ENCODE peak calls at places on chromosomes 2 and 18, in nine cellular contexts. L is fibroblast of villous mesenchyme, T is fibroblast of the conjunctiva, E is astrocyte of the spinal cord, D is choroid plexus epithelial cell, K is NCI-H1436 treated with DMSO at 0.1 percent for 48 hours, Y is substantia nigra, F is NCI-H510A, U is NT2/D1. X is an unnamed sample.

GRCh38 chr2:59961733-59962132 is 591.7 kb downstream of the BCL11A start:
- DNase-seq in E (no peak), U (no peak), F (no peak), Y (no peak), T (no peak), L (no peak), D (no peak), K (no peak), X (no peak)

GRCh38 chr18:26723986-26724385 is 141.5 kb downstream of the AQP4 start:
- DNase-seq in K (no peak), Y (no peak), T (no peak), E (no peak), D (no peak), U (no peak), L (no peak), F (no peak), X (no peak)

GRCh38 chr18:34659579-34660517 is 50.2 kb upstream of the DTNA start:
- DNase-seq in U (peak; percentile 74), K (peak; percentile 68), L (peak; percentile 98), T (peak; percentile 94), D (peak; percentile 99), F (peak; percentile 73), Y (peak; percentile 72), E (peak; percentile 97), X (peak; percentile 68)

GRCh38 chr2:106104332-106105062 is 89.6 kb downstream of the UXS1 start:
- DNase-seq in Y (no peak), K (no peak), T (peak; percentile 49), L (peak; percentile 65), D (peak; percentile 77), U (peak; percentile 57), F (no peak), E (peak; percentile 66), X (no peak)

GRCh38 chr2:222969491-222969890 is 82.5 kb upstream of the KCNE4 start:
- DNase-seq in Y (no peak), K (no peak), L (peak; percentile 75), E (peak; percentile 46), T (peak; percentile 62), F (no peak), U (no peak), D (peak; percentile 91), X (no peak)

GRCh38 chr2:200472853-200473464 is 36.9 kb downstream of the KCTD18 start:
- DNase-seq in U (no peak), F (no peak), T (no peak), K (no peak), E (no peak), L (no peak), D (no peak), Y (no peak), X (no peak)

GRCh38 chr2:162106146-162106551 is 32.1 kb upstream of the DPP4 start:
- DNase-seq in L (peak; percentile 78), T (no peak), K (no peak), F (no peak), Y (no peak), D (no peak), U (no peak), E (no peak), X (no peak)

GRCh38 chr2:2842466-2842865 is 511.4 kb upstream of the MYT1L start:
- DNase-seq in U (no peak), F (no peak), K (no peak), L (no peak), T (no peak), Y (no peak), D (no peak), E (no peak), X (no peak)

GRCh38 chr2:133635115-133635514 is 66.9 kb upstream of the NCKAP5 start:
- DNase-seq in U (no peak), D (peak; percentile 24), Y (no peak), E (no peak), L (no peak), F (no peak), T (no peak), K (no peak), X (no peak)

GRCh38 chr2:63378589-63378988 is 209.7 kb downstream of the WDPCP start:
- DNase-seq in U (no peak), Y (no peak), K (no peak), E (peak; percentile 26), F (no peak), L (peak; percentile 27), D (peak; percentile 1), T (no peak), X (no peak)

GRCh38 chr2:165305391-165306096 is 66.3 kb downstream of the SCN2A start:
- DNase-seq in Y (no peak), E (peak; percentile 8), F (no peak), U (no peak), D (peak; percentile 4), K (no peak), L (no peak), T (no peak), X (no peak)

GRCh38 chr2:240586919-240587800 is 626 bp downstream of the CAPN10 start:
- DNase-seq in K (no peak), L (no peak), D (no peak), U (no peak), F (peak; percentile 73), E (no peak), T (no peak), Y (no peak), X (no peak)

GRCh38 chr2:24435391-24436316 is 55.4 kb upstream of the NCOA1 start:
- DNase-seq in L (peak; percentile 50), D (peak; percentile 86), Y (peak; percentile 29), E (peak; percentile 81), T (peak; percentile 72), U (no peak), K (no peak), F (no peak), X (no peak)

GRCh38 chr2:81481994-81482368 is 1177.4 kb upstream of the LRRTM1 start:
- DNase-seq in U (peak; percentile 3), F (peak; percentile 58), E (no peak), T (no peak), D (no peak), Y (no peak), L (peak; percentile 80), K (no peak), X (no peak)

GRCh38 chr2:230899287-230899686 is 25.8 kb downstream of the GPR55 start:
- DNase-seq in U (no peak), Y (no peak), E (no peak), D (no peak), T (no peak), L (no peak), K (no peak), F (no peak), X (no peak)

GRCh38 chr18:76493213-76494107 is 1.6 kb downstream of the ZNF516 start:
- DNase-seq in K (no peak), U (no peak), D (peak; percentile 48), L (peak; percentile 81), Y (no peak), E (peak; percentile 57), T (no peak), F (peak; percentile 60), X (no peak)

GRCh38 chr2:149330127-149331022 is at the start of gene LYPD6:
- DNase-seq in E (peak; percentile 74), F (peak; percentile 64), D (peak; percentile 36), U (peak; percentile 40), Y (peak; percentile 83), L (peak; percentile 79), K (no peak), T (no peak), X (no peak)

GRCh38 chr2:221569342-221570278 is 2.5 kb downstream of the EPHA4 start:
- DNase-seq in F (no peak), E (no peak), U (no peak), L (no peak), D (no peak), K (no peak), Y (no peak), T (no peak), X (no peak)

GRCh38 chr2:65232636-65233035 is 5.0 kb downstream of the ACTR2 start:
- DNase-seq in Y (no peak), L (peak; percentile 30), K (no peak), U (no peak), D (peak; percentile 76), E (peak; percentile 80), T (peak; percentile 39), F (no peak), X (no peak)

GRCh38 chr2:145094353-145094752 is 574.4 kb upstream of the ZEB2 start:
- DNase-seq in K (no peak), E (no peak), U (no peak), T (no peak), L (peak; percentile 33), Y (no peak), D (peak; percentile 51), F (no peak), X (no peak)

GRCh38 chr2:224841910-224842309 is 125.7 kb upstream of the CCDC195 start:
- DNase-seq in U (no peak), T (no peak), F (no peak), E (peak; percentile 13), D (no peak), K (no peak), Y (no peak), L (no peak), X (no peak)

GRCh38 chr2:73827018-73827417 is 1.7 kb upstream of the STAMBP start:
- DNase-seq in L (peak; percentile 56), T (no peak), U (no peak), Y (no peak), K (no peak), D (peak; percentile 78), E (peak; percentile 59), F (no peak), X (no peak)

GRCh38 chr2:49045083-49045482 is 109.2 kb downstream of the FSHR start:
- DNase-seq in Y (no peak), F (no peak), K (no peak), D (no peak), L (no peak), U (no peak), E (no peak), T (no peak), X (no peak)

GRCh38 chr2:224865016-224865415 is 148.9 kb upstream of the CCDC195 start:
- DNase-seq in E (peak; percentile 20), U (no peak), Y (no peak), K (no peak), T (no peak), F (no peak), D (peak; percentile 17), L (no peak), X (no peak)

GRCh38 chr2:128594273-128594910 is 275.7 kb upstream of the HS6ST1 start:
- DNase-seq in L (no peak), Y (no peak), F (no peak), D (no peak), T (no peak), U (no peak), K (no peak), E (no peak), X (no peak)